ENCODE peak calls at places on chromosome 2, in six cellular contexts. One of them, this sample, is unnamed.
A peak's percentile ranks its signal among the peaks of the same experiment; 100 is the strongest.

GRCh38 chr2:220434365-220434764 is 806.9 kb downstream of the SLC4A3 start:
- DNase-seq in HEK293T: no peak
- DNase-seq in GM12878: no peak
- DNase-seq in IMR-90: peak; percentile 97
- DNase-seq in K562: no peak
- DNase-seq in HepG2: no peak
- DNase-seq in this sample: peak; percentile 27

GRCh38 chr2:47016172-47016913 is 100.7 kb upstream of the MCFD2 start:
- DNase-seq in HEK293T: peak; percentile 43
- DNase-seq in GM12878: no peak
- DNase-seq in IMR-90: peak; percentile 98
- DNase-seq in K562: peak; percentile 37
- DNase-seq in HepG2: no peak
- DNase-seq in this sample: peak; percentile 84

GRCh38 chr2:86368181-86368824 is 30.9 kb upstream of the REEP1 start:
- DNase-seq in HEK293T: peak; percentile 74
- DNase-seq in GM12878: no peak
- DNase-seq in IMR-90: peak; percentile 39
- DNase-seq in K562: peak; percentile 66
- DNase-seq in HepG2: peak; percentile 43
- DNase-seq in this sample: peak; percentile 35

GRCh38 chr2:72138011-72138881 is 9.4 kb downstream of the CYP26B1 start:
- DNase-seq in HEK293T: no peak
- DNase-seq in GM12878: no peak
- DNase-seq in IMR-90: no peak
- DNase-seq in K562: no peak
- DNase-seq in HepG2: peak; percentile 24
- DNase-seq in this sample: peak; percentile 45

GRCh38 chr2:64534363-64534762 is 10.2 kb downstream of the AFTPH start:
- DNase-seq in HEK293T: no peak
- DNase-seq in GM12878: peak; percentile 48
- DNase-seq in IMR-90: no peak
- DNase-seq in K562: no peak
- DNase-seq in HepG2: no peak
- DNase-seq in this sample: no peak

GRCh38 chr2:111663471-111663951 is 220.5 kb downstream of the ANAPC1 start:
- DNase-seq in HEK293T: no peak
- DNase-seq in GM12878: no peak
- DNase-seq in IMR-90: peak; percentile 41
- DNase-seq in K562: peak; percentile 47
- DNase-seq in HepG2: peak; percentile 67
- DNase-seq in this sample: no peak

GRCh38 chr2:199223791-199224190 is 233.9 kb downstream of the SATB2 start:
- DNase-seq in HEK293T: no peak
- DNase-seq in GM12878: no peak
- DNase-seq in IMR-90: peak; percentile 16
- DNase-seq in K562: no peak
- DNase-seq in HepG2: peak; percentile 35
- DNase-seq in this sample: peak; percentile 35

GRCh38 chr2:65413106-65413505 is 19.3 kb downstream of the SPRED2 start:
- DNase-seq in HEK293T: no peak
- DNase-seq in GM12878: no peak
- DNase-seq in IMR-90: no peak
- DNase-seq in K562: no peak
- DNase-seq in HepG2: no peak
- DNase-seq in this sample: no peak

GRCh38 chr2:85822766-85823165 is 66.0 kb downstream of the ST3GAL5 start:
- DNase-seq in HEK293T: no peak
- DNase-seq in GM12878: no peak
- DNase-seq in IMR-90: no peak
- DNase-seq in K562: no peak
- DNase-seq in HepG2: no peak
- DNase-seq in this sample: no peak

GRCh38 chr2:38407111-38407682 is 30.1 kb upstream of the ATL2 start:
- DNase-seq in HEK293T: no peak
- DNase-seq in GM12878: no peak
- DNase-seq in IMR-90: no peak
- DNase-seq in K562: no peak
- DNase-seq in HepG2: peak; percentile 86
- DNase-seq in this sample: no peak
- TF ChIP-seq BHLHE40 in HEK293T: no peak
- TF ChIP-seq BHLHE40 in GM12878: no peak
- TF ChIP-seq BHLHE40 in IMR-90: no peak
- TF ChIP-seq BHLHE40 in K562: no peak
- TF ChIP-seq BHLHE40 in HepG2: no peak
- TF ChIP-seq BHLHE40 in this sample: no peak

GRCh38 chr2:159735648-159736047 is 23.3 kb downstream of the MARCHF7 start:
- DNase-seq in HEK293T: no peak
- DNase-seq in GM12878: no peak
- DNase-seq in IMR-90: no peak
- DNase-seq in K562: no peak
- DNase-seq in HepG2: no peak
- DNase-seq in this sample: no peak
- TF ChIP-seq BHLHE40 in HEK293T: no peak
- TF ChIP-seq BHLHE40 in GM12878: no peak
- TF ChIP-seq BHLHE40 in IMR-90: no peak
- TF ChIP-seq BHLHE40 in K562: no peak
- TF ChIP-seq BHLHE40 in HepG2: no peak
- TF ChIP-seq BHLHE40 in this sample: no peak

DNA sequence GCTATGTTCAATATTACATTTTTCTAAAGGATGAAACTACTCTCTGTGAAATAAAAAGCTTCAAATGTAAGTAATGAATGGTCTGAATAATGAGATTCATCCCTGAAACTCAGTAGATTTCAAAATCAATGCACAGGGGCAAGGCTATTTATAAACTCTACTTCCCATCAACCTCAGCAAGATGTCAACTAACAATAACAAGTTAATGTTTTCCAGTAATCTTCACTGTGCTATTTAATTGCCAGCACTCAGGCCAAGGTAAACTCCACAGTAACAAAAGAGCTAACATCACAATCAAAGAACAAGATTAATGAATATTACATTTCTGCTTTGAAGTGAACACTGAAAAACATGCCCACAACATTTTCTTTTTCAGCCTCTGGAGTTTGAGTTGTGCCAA is 144.3 kb upstream of the ZFP36L2 start:
- DNase-seq in HEK293T: no peak
- DNase-seq in GM12878: no peak
- DNase-seq in IMR-90: no peak
- DNase-seq in K562: no peak
- DNase-seq in HepG2: no peak
- DNase-seq in this sample: no peak
- TF ChIP-seq BHLHE40 in HEK293T: no peak
- TF ChIP-seq BHLHE40 in GM12878: no peak
- TF ChIP-seq BHLHE40 in IMR-90: no peak
- TF ChIP-seq BHLHE40 in K562: no peak
- TF ChIP-seq BHLHE40 in HepG2: no peak
- TF ChIP-seq BHLHE40 in this sample: no peak

GRCh38 chr2:135745545-135745944 is 3.9 kb downstream of the UBXN4 start:
- DNase-seq in HEK293T: no peak
- DNase-seq in GM12878: no peak
- DNase-seq in IMR-90: peak; percentile 90
- DNase-seq in K562: no peak
- DNase-seq in HepG2: no peak
- DNase-seq in this sample: no peak
- TF ChIP-seq BHLHE40 in HEK293T: no peak
- TF ChIP-seq BHLHE40 in GM12878: no peak
- TF ChIP-seq BHLHE40 in IMR-90: no peak
- TF ChIP-seq BHLHE40 in K562: no peak
- TF ChIP-seq BHLHE40 in HepG2: no peak
- TF ChIP-seq BHLHE40 in this sample: no peak

GRCh38 chr2:181273986-181274385 is 183.2 kb upstream of the ITGA4 start:
- DNase-seq in HEK293T: no peak
- DNase-seq in GM12878: no peak
- DNase-seq in IMR-90: no peak
- DNase-seq in K562: no peak
- DNase-seq in HepG2: no peak
- DNase-seq in this sample: no peak
- TF ChIP-seq BHLHE40 in HEK293T: no peak
- TF ChIP-seq BHLHE40 in GM12878: no peak
- TF ChIP-seq BHLHE40 in IMR-90: no peak
- TF ChIP-seq BHLHE40 in K562: no peak
- TF ChIP-seq BHLHE40 in HepG2: no peak
- TF ChIP-seq BHLHE40 in this sample: no peak

DNA sequence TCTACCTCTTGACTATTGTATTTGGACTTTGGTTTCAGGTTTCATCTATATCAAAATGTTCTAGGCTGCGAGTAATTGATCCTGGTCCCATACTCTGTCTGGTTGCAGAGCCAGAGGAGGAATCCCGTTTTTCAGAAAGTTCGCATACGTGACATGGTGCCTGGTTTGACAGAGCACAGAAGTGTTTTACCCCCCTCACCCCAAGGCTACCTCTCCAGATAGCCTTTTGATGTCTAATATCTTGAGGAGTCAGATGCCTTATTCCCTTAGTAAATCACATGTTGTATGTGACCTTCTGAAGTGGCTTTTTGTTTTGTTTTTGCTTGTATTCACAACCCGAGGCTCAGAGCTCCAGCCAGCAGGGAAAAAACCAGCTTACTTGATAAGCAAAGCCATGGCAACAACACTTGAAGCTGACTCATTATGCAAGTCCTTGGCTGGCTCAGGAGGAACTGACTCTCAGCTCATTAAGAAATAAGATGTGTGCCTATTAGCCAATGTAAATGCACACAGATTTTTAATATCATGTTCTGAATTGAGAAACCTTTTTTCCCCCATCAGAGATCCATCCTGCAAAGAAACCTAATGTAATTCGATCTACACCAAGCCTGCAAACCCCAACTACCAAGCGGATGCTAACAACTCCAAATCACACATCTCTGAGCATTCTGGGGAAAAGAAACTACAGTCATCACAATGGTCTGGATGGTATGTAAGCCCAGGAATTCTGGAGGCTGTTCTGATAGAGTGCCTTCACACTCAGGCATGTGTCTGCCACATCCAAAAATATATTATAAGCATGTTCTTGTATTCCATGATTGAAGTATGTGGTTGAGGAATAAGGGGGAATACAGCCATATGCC is 41.4 kb downstream of the OXER1 start:
- DNase-seq in HEK293T: no peak
- DNase-seq in GM12878: peak; percentile 91
- DNase-seq in IMR-90: peak; percentile 89
- DNase-seq in K562: no peak
- DNase-seq in HepG2: no peak
- DNase-seq in this sample: no peak
- TF ChIP-seq BHLHE40 in HEK293T: no peak
- TF ChIP-seq BHLHE40 in GM12878: peak; percentile 40
- TF ChIP-seq BHLHE40 in IMR-90: no peak
- TF ChIP-seq BHLHE40 in K562: no peak
- TF ChIP-seq BHLHE40 in HepG2: no peak
- TF ChIP-seq BHLHE40 in this sample: no peak

DNA sequence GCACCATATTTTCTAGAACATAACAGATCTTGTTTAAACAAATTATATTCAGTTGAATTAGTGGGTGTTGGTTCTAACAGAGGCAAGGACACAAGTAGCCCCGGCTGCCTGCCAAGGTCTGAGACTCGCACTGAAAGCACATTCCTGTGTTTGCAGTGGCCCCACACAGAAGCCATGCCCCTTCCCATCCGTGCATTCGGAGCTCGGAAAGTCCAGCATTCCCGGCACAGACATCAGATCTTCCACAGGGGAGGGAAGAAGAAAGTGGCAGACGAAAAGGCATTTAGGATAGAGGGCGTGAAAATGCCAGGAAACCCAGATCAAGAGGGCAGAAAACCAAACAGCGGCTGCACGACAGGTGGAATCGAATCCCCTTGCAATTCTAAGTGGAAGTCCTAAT is 105.4 kb upstream of the ASB18 start:
- DNase-seq in HEK293T: no peak
- DNase-seq in GM12878: no peak
- DNase-seq in IMR-90: no peak
- DNase-seq in K562: no peak
- DNase-seq in HepG2: no peak
- DNase-seq in this sample: no peak
- TF ChIP-seq BHLHE40 in HEK293T: no peak
- TF ChIP-seq BHLHE40 in GM12878: no peak
- TF ChIP-seq BHLHE40 in IMR-90: no peak
- TF ChIP-seq BHLHE40 in K562: no peak
- TF ChIP-seq BHLHE40 in HepG2: no peak
- TF ChIP-seq BHLHE40 in this sample: no peak

GRCh38 chr2:162317058-162317742 is 1.3 kb downstream of the IFIH1 start:
- DNase-seq in HEK293T: no peak
- DNase-seq in GM12878: no peak
- DNase-seq in IMR-90: no peak
- DNase-seq in K562: no peak
- DNase-seq in HepG2: no peak
- DNase-seq in this sample: no peak
- TF ChIP-seq BHLHE40 in HEK293T: no peak
- TF ChIP-seq BHLHE40 in GM12878: no peak
- TF ChIP-seq BHLHE40 in IMR-90: no peak
- TF ChIP-seq BHLHE40 in K562: no peak
- TF ChIP-seq BHLHE40 in HepG2: no peak
- TF ChIP-seq BHLHE40 in this sample: no peak

DNA sequence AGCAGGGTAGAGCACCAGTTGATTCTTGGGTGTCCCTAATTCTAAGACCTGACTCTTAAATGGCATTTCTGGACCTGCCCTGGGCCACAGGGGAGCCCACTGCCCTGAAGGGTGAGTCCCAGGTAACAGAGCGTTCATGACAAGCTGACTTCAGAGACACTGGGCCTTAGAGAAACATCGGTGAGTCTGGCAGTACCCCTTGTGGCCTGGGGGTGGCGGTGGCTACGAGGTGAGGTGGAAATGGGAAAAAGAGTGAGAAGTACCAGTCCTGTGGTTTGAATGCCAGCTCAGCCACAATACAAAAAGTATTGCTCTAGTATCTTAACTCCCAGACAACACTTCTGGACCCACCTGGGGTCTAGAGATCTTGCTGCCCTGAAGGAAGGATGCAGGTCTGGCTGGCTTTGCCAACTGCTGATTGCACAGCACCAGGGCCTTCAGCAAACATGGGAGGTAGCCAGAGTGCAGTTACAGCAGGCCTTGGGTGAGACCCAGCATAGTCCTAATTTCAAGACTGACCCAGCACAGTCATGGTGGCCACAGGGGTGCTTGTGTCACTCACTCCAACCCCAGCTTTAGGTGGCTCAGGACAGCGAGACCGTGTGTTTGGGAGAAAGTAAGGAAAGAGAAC is 44.5 kb downstream of the USP34 start:
- DNase-seq in HEK293T: peak; percentile 73
- DNase-seq in GM12878: no peak
- DNase-seq in IMR-90: no peak
- DNase-seq in K562: peak; percentile 56
- DNase-seq in HepG2: peak; percentile 66
- DNase-seq in this sample: peak; percentile 80
- TF ChIP-seq BHLHE40 in HEK293T: no peak
- TF ChIP-seq BHLHE40 in GM12878: no peak
- TF ChIP-seq BHLHE40 in IMR-90: no peak
- TF ChIP-seq BHLHE40 in K562: no peak
- TF ChIP-seq BHLHE40 in HepG2: no peak
- TF ChIP-seq BHLHE40 in this sample: no peak

This sample was measured in A549.